ENCODE peak calls at places on chromosomes 16 and 17, in six cellular contexts. I is brain microvascular endothelial cell; D is activated T-cell treated with anti-CD3 and anti-CD28 coated beads, Interleukin-2, amount 50 U/mL, for 72 hours; R is posterior vena cava; Q is cardiac muscle cell; E is NCI-H1930. T is an unnamed sample.

GRCh38 chr17:16961792-16962191 is 10.1 kb downstream of the TNFRSF13B start:
- DNase-seq in I (no peak), D (no peak), R (no peak), Q (no peak), E (no peak), T (no peak)

GRCh38 chr17:45093444-45094110 is 32.5 kb downstream of the NMT1 start:
- DNase-seq in I (no peak), D (no peak), R (no peak), Q (peak), E (no peak), T (no peak)

GRCh38 chr16:4536391-4537106 is 2.0 kb downstream of the CDIP1 start:
- DNase-seq in I (no peak), D (no peak), R (no peak), Q (no peak), E (no peak), T (no peak)

GRCh38 chr17:80175411-80175810 is 5.6 kb downstream of the CARD14 start:
- DNase-seq in I (no peak), D (no peak), R (no peak), Q (peak), E (no peak), T (no peak)

GRCh38 chr17:19306160-19307111 is 56.1 kb downstream of the B9D1 start:
- DNase-seq in I (no peak), D (peak), R (peak), Q (no peak), E (no peak), T (no peak)

GRCh38 chr16:57115504-57116182 is 23.3 kb downstream of the CPNE2 start:
- DNase-seq in I (peak), D (no peak), R (peak), Q (peak), E (no peak), T (no peak)

GRCh38 chr17:43393944-43394482 is 4.8 kb upstream of the ARL4D start:
- DNase-seq in I (peak), D (peak), R (peak), Q (peak), E (peak), T (no peak)

GRCh38 chr16:57822018-57822553 is 19.8 kb upstream of the KIFC3 start:
- DNase-seq in I (no peak), D (no peak), R (no peak), Q (no peak), E (no peak), T (no peak)

GRCh38 chr17:78529871-78530670 is 47.1 kb downstream of the DNAH17 start:
- DNase-seq in I (no peak), D (no peak), R (peak), Q (no peak), E (no peak), T (no peak)

GRCh38 chr17:50864747-50865059 is 1.5 kb downstream of the TOB1 start:
- DNase-seq in I (no peak), D (no peak), R (no peak), Q (no peak), E (no peak), T (no peak)

GRCh38 chr16:1559446-1559975 is 26.0 kb downstream of the TMEM204 start:
- DNase-seq in I (no peak), D (no peak), R (no peak), Q (no peak), E (no peak), T (no peak)

GRCh38 chr16:69132424-69133252 is at the start of the genes CHTF8 and UTP4:
- DNase-seq in I (peak), D (peak), R (peak), Q (peak), E (peak), T (peak)

GRCh38 chr16:78362736-78363135 is 263.3 kb downstream of the WWOX start:
- DNase-seq in I (no peak), D (no peak), R (no peak), Q (no peak), E (no peak), T (no peak)

GRCh38 chr17:20066253-20066652 is 57.1 kb downstream of the SPECC1 start:
- DNase-seq in I (peak), D (no peak), R (no peak), Q (peak), E (no peak), T (peak)

GRCh38 chr16:49825006-49825405 is 30.9 kb downstream of the ZNF423 start:
- DNase-seq in I (no peak), D (no peak), R (no peak), Q (no peak), E (no peak), T (no peak)

GRCh38 chr16:50021509-50021908 is 3.5 kb upstream of the CNEP1R1 start:
- DNase-seq in I (peak), D (peak), R (no peak), Q (peak), E (no peak), T (no peak)

GRCh38 chr16:16127469-16128116 is 95.7 kb downstream of the ABCC6 start:
- DNase-seq in I (peak), D (peak), R (peak), Q (peak), E (no peak), T (peak)

GRCh38 chr17:45964634-45965033 is 34.4 kb upstream of the STH start:
- DNase-seq in I (no peak), D (no peak), R (no peak), Q (no peak), E (no peak), T (no peak)

GRCh38 chr16:55913717-55914116 is 38.5 kb upstream of the CES5A start:
- DNase-seq in I (no peak), D (no peak), R (no peak), Q (no peak), E (no peak), T (no peak)